ENCODE peak calls at places on chromosomes 1 and 21, in five cellular contexts. A, Z, R, T and S are unnamed samples.

GRCh38 chr1:189819751-189820150 is 657.9 kb downstream of the BRINP3 start:
- DNase-seq in A (no peak), Z (no peak), R (no peak), T (no peak), S (no peak)

GRCh38 chr1:51818487-51818886 is 60.0 kb downstream of the NRDC start:
- DNase-seq in A (no peak), Z (no peak), R (no peak), T (no peak), S (no peak)

GRCh38 chr21:34280389-34280795 is 83.4 kb upstream of the KCNE2 start:
- DNase-seq in A (peak; percentile 6), Z (peak; percentile 54), R (no peak), T (peak; percentile 17), S (no peak)

GRCh38 chr1:88612299-88612698 is 71.8 kb upstream of the PKN2 start:
- DNase-seq in A (no peak), Z (no peak), R (no peak), T (no peak), S (no peak)

GRCh38 chr1:44405804-44406743 is 1.0 kb downstream of the RNF220 start:
- DNase-seq in A (no peak), Z (no peak), R (no peak), T (no peak), S (no peak)

GRCh38 chr21:40563845-40564717 is 282.9 kb downstream of the DSCAM start:
- DNase-seq in A (peak; percentile 20), Z (no peak), R (no peak), T (no peak), S (no peak)

GRCh38 chr1:238653693-238654321 is 732.6 kb upstream of the CHRM3 start:
- DNase-seq in A (no peak), Z (no peak), R (no peak), T (no peak), S (peak; percentile 79)

GRCh38 chr1:61644303-61644702 is 80.6 kb downstream of the TM2D1 start:
- DNase-seq in A (no peak), Z (no peak), R (no peak), T (no peak), S (no peak)

GRCh38 chr1:34781071-34781843 is at the start of gene GJB3:
- DNase-seq in A (no peak), Z (no peak), R (no peak), T (no peak), S (no peak)

GRCh38 chr1:110288111-110288510 is 51.1 kb upstream of the RBM15 start:
- DNase-seq in A (no peak), Z (no peak), R (no peak), T (no peak), S (no peak)

GRCh38 chr1:17200756-17201155 is 4.2 kb upstream of the PADI1 start:
- DNase-seq in A (no peak), Z (no peak), R (no peak), T (no peak), S (no peak)

GRCh38 chr1:153962088-153963029 is 978 bp downstream of the SLC39A1 start:
- DNase-seq in A (peak; percentile 68), Z (peak; percentile 49), R (no peak), T (peak; percentile 59), S (no peak)

GRCh38 chr1:85374160-85374559 is 90.8 kb downstream of the DDAH1 start:
- DNase-seq in A (peak; percentile 27), Z (no peak), R (no peak), T (peak; percentile 30), S (peak; percentile 74)

GRCh38 chr1:201026746-201027145 is 3.2 kb upstream of the KIF21B start:
- DNase-seq in A (no peak), Z (no peak), R (no peak), T (no peak), S (no peak)

GRCh38 chr1:16926491-16927195 is 4.9 kb downstream of the CROCC start:
- DNase-seq in A (no peak), Z (no peak), R (no peak), T (no peak), S (no peak)

GRCh38 chr1:234602334-234603220 is 7.4 kb downstream of the IRF2BP2 start:
- DNase-seq in A (peak; percentile 85), Z (peak; percentile 70), R (no peak), T (no peak), S (peak; percentile 92)

GRCh38 chr1:173560300-173560699 is 42.6 kb downstream of the SLC9C2 start:
- DNase-seq in A (no peak), Z (no peak), R (no peak), T (no peak), S (no peak)

GRCh38 chr1:112341986-112342385 is 54.0 kb upstream of the CTTNBP2NL start:
- DNase-seq in A (no peak), Z (no peak), R (no peak), T (no peak), S (no peak)

GRCh38 chr1:222935239-222935900 is 120.5 kb downstream of the DISP1 start:
- DNase-seq in A (no peak), Z (no peak), R (no peak), T (no peak), S (no peak)

GRCh38 chr1:76137746-76138145 is 63.2 kb downstream of the ST6GALNAC3 start:
- DNase-seq in A (no peak), Z (no peak), R (no peak), T (no peak), S (no peak)

GRCh38 chr1:76141898-76142297 is 67.4 kb downstream of the ST6GALNAC3 start:
- DNase-seq in A (no peak), Z (no peak), R (no peak), T (no peak), S (no peak)

GRCh38 chr1:76138217-76138616 is 63.7 kb downstream of the ST6GALNAC3 start:
- DNase-seq in A (no peak), Z (peak; percentile 34), R (no peak), T (no peak), S (no peak)

GRCh38 chr1:76142771-76143540 is 68.4 kb downstream of the ST6GALNAC3 start:
- DNase-seq in A (no peak), Z (no peak), R (no peak), T (no peak), S (no peak)

DNA sequence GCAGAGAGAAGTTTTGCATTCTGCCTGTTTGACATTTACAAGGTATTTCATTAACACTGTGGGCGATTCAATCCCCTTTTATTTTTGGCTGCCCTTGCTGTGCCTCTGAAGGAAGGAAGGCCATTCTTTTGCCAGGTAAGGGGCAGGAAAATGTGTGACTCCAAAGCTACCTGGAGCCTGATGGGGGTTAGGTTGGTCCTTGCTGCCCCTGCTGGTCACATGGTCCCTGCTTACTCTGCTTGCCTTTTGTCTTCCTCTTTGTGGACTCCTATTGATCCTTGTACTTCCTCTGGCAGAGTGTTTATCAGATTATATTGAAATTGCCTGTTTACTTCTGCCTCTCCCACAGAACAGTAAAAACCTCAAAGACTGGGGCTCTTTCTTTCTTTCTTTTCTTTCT is 65.7 kb downstream of the ST6GALNAC3 start:
- DNase-seq in A (no peak), Z (no peak), R (no peak), T (no peak), S (no peak)
- TF ChIP-seq CTCF in A (no peak), Z (no peak), R (no peak), T (no peak), S (peak; percentile 24)

DNA sequence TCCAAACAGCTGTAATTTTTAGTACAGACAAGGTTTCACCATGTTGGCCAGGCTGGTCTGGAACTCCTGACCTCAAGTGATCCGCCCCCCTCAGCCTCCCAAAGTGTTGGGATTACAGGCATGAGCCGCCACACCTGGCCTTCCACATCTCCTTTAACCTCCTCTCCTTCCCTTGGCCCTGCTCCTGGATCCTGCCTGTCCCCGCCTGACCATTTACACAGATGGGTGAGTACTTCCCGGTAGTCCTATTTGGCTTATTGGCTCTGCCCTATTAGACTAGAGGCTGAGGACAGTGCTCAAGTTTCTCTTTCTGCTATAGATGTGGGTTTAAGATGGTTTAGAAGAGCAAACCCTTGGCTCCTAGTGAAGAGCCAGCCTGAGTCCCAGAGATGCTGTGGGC is 7.1 kb downstream of the PTPN7 start:
- DNase-seq in A (no peak), Z (no peak), R (no peak), T (no peak), S (no peak)
- TF ChIP-seq CTCF in A (no peak), Z (no peak), R (no peak), T (no peak), S (no peak)

GRCh38 chr1:221430133-221430960 is 311.5 kb downstream of the DUSP10 start:
- DNase-seq in A (no peak), Z (no peak), R (no peak), T (no peak), S (peak; percentile 22)

GRCh38 chr1:221435510-221435909 is 306.4 kb downstream of the DUSP10 start:
- DNase-seq in A (no peak), Z (no peak), R (no peak), T (no peak), S (peak; percentile 45)

GRCh38 chr1:221429262-221429661 is 312.6 kb downstream of the DUSP10 start:
- DNase-seq in A (no peak), Z (no peak), R (no peak), T (no peak), S (no peak)

GRCh38 chr1:221431968-221432367 is 309.9 kb downstream of the DUSP10 start:
- DNase-seq in A (no peak), Z (no peak), R (no peak), T (no peak), S (no peak)

DNA sequence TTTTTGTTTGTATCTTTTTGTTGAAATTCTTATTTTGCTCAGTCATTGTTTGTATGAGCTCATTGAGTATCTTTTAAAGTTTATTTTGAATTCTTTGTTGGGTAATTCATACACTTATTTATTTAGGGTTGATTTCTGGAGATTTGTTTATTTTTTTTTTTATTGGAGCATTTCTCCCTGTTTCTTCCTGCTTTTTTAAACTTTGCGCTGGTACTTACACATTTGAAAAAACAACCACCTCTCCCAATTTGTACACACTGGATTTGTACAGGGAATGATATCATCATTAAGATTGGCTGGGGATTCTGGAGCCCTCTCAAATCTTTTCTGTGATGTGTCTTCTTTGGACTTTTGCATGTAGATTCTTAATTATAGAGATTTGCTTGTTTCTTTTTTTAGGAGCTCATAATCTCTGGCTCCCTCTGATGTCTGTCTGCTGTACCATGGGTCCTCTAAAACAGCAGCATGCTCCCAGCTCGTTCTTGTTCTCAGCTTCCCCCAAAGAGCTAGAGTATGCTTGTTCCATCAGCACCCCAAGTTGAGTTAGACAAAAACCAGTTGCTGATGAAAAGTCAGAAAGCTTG is 310.7 kb downstream of the DUSP10 start:
- DNase-seq in A (no peak), Z (no peak), R (no peak), T (no peak), S (no peak)
- TF ChIP-seq CTCF in A (no peak), Z (no peak), R (peak; percentile 35), T (no peak), S (peak; percentile 49)

DNA sequence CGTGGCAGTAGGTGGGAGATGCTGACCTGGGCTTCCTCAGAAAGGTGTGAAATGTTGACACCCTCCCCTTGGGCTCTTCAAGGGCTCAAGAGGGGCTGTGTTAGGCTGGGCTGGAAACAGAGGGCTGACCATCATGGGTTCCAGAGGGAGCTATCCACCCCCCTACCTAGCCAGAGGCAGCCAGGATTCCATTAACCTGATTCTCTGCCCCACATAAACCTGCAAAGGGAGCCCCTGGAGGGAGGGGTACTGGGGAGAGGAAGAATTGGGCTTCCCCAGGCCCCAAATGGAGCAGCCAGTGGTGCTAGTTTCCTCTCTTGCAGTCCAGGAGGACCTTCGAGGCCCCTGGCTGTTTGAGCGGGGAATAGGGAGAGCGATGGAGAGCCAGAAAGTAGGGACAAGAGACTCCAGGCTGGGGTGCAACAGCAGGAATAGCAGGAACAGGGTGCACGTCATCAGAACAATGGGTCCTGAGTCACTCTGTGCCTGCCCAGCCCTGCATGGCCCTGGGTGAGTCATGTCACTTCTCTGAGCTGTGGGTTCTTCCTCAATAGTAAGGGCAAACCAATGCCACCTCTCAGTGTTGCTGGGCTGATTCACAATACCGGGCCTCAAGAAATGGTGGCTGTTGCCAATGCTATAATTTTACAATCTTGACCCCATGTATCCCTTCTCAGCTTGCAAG is 121.2 kb downstream of the EPHB2 start:
- DNase-seq in A (peak; percentile 60), Z (no peak), R (no peak), T (no peak), S (peak; percentile 91)
- TF ChIP-seq CTCF in A (no peak), Z (no peak), R (no peak), T (no peak), S (no peak)